ENCODE peak calls at places on chromosome 5, in ten cellular contexts. N is HFFc6, H is testis, W is OCI-LY7, Y is fibroblast of mammary gland, L is A549, Q is brain microvascular endothelial cell, I is kidney epithelial cell, U is mesothelial cell of epicardium, O is GM10248. G is an unnamed sample.

GRCh38 chr5:61232490-61232889 is 70.2 kb upstream of the SMIM15 start:
- DNase-seq in N (no peak), H (no peak), W (no peak), Y (peak; percentile 86), L (no peak), Q (no peak), I (no peak), U (no peak), O (no peak), G (peak; percentile 37)

GRCh38 chr5:177447611-177448243 is 1.1 kb downstream of the PRR7 start:
- DNase-seq in N (peak; percentile 75), H (peak; percentile 68), W (peak; percentile 43), Y (peak; percentile 80), L (peak; percentile 84), Q (no peak), I (peak; percentile 79), U (no peak), O (no peak), G (peak; percentile 81)

GRCh38 chr5:443239-444151 is 519 bp downstream of the EXOC3 start:
- DNase-seq in N (no peak), H (no peak), W (peak; percentile 52), Y (no peak), L (peak; percentile 13), Q (no peak), I (no peak), U (no peak), O (peak; percentile 57), G (no peak)

GRCh38 chr5:179271821-179272325 is 73.4 kb downstream of the ADAMTS2 start:
- DNase-seq in N (no peak), H (no peak), W (no peak), Y (no peak), L (no peak), Q (no peak), I (no peak), U (no peak), O (no peak), G (no peak)

GRCh38 chr5:20538341-20538740 is 550.3 kb upstream of the CDH18 start:
- DNase-seq in N (no peak), H (no peak), W (no peak), Y (no peak), L (no peak), Q (no peak), I (no peak), U (no peak), O (no peak), G (no peak)

GRCh38 chr5:92364986-92365550 is 982.0 kb upstream of the ARRDC3 start:
- DNase-seq in N (no peak), H (peak; percentile 44), W (no peak), Y (peak; percentile 78), L (no peak), Q (no peak), I (no peak), U (no peak), O (no peak), G (peak; percentile 78)

GRCh38 chr5:61277781-61278180 is 54.3 kb upstream of the ZSWIM6 start:
- DNase-seq in N (no peak), H (no peak), W (no peak), Y (no peak), L (no peak), Q (no peak), I (no peak), U (no peak), O (no peak), G (no peak)

GRCh38 chr5:95923918-95924559 is 37.6 kb downstream of the ELL2 start:
- DNase-seq in N (no peak), H (no peak), W (peak; percentile 3), Y (no peak), L (no peak), Q (no peak), I (no peak), U (no peak), O (peak; percentile 32), G (no peak)

GRCh38 chr5:175649967-175650366 is 7.9 kb upstream of the HRH2 start:
- DNase-seq in N (no peak), H (no peak), W (no peak), Y (no peak), L (no peak), Q (no peak), I (no peak), U (no peak), O (no peak), G (no peak)

GRCh38 chr5:76204713-76205112 is 121.5 kb downstream of the SV2C start:
- DNase-seq in N (no peak), H (no peak), W (no peak), Y (peak; percentile 1), L (no peak), Q (no peak), I (no peak), U (no peak), O (no peak), G (peak; percentile 1)

GRCh38 chr5:62785588-62785987 is 207.0 kb downstream of the LRRC70 start:
- DNase-seq in N (no peak), H (no peak), W (no peak), Y (no peak), L (no peak), Q (no peak), I (no peak), U (no peak), O (no peak), G (no peak)

GRCh38 chr5:62786099-62786498 is 207.5 kb downstream of the LRRC70 start:
- DNase-seq in N (no peak), H (no peak), W (no peak), Y (no peak), L (no peak), Q (no peak), I (no peak), U (no peak), O (no peak), G (no peak)

GRCh38 chr5:62790348-62790747 is 211.7 kb downstream of the LRRC70 start:
- DNase-seq in N (no peak), H (no peak), W (no peak), Y (peak; percentile 15), L (no peak), Q (no peak), I (no peak), U (no peak), O (no peak), G (no peak)

GRCh38 chr5:62795912-62796311 is 217.3 kb downstream of the LRRC70 start:
- DNase-seq in N (no peak), H (no peak), W (no peak), Y (no peak), L (no peak), Q (no peak), I (no peak), U (no peak), O (no peak), G (no peak)

DNA sequence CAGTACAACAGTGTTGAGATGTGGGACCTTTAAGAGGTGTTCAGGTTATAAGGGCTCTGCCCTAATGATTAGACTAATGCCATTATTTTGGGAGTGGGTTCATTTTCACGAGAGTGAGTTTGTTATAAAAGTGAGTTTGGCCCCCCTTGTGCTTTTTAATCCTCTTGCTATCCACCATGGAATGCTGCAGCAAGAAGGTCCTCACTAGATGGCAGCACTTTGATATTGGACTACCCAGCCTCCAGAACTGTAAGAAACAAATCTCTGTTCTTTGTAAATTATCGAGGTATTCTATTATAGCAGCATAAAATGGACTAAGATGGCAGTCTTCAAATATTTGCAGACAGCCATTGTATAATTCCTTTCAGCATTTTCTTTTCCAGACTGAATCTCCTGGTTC is 212.4 kb downstream of the LRRC70 start:
- DNase-seq in N (no peak), H (no peak), W (no peak), Y (peak; percentile 6), L (peak; percentile 33), Q (peak; percentile 38), I (peak; percentile 5), U (no peak), O (no peak), G (no peak)
- TF ChIP-seq CTCF in N (peak; percentile 55), H (no peak), W (peak; percentile 65), Y (peak; percentile 23), L (peak; percentile 44), Q (peak; percentile 54), I (peak; percentile 46), U (no peak), O (peak; percentile 24), G (peak; percentile 6)

GRCh38 chr5:4511996-4512656 is 628.0 kb upstream of the ADAMTS16 start:
- DNase-seq in N (no peak), H (peak; percentile 69), W (no peak), Y (peak; percentile 3), L (peak; percentile 18), Q (no peak), I (peak; percentile 1), U (peak; percentile 74), O (no peak), G (peak; percentile 4)
- TF ChIP-seq CTCF in N (no peak), H (peak; percentile 23), W (no peak), Y (peak; percentile 7), L (peak; percentile 8), Q (no peak), I (peak; percentile 66), U (peak; percentile 20), O (no peak), G (peak; percentile 37)

DNA sequence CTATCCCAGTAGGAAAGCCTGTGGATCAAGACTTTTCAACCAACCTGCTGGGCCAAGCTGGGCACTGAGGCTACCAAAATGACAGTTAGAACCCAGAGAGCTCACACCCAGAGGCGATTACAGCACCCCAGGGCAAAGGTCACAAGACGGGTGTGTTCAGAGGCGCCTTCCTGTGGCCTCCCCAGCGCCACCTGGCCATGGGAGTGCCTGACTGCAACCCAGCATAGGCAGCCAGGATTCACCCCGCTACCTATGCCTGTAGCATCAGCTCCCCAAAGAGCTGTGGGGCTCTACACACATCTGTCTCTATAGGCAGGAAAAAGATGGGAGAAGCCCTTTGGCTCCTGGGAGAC is 33.5 kb downstream of the PDGFRB start:
- DNase-seq in N (no peak), H (no peak), W (peak; percentile 24), Y (no peak), L (peak; percentile 38), Q (no peak), I (no peak), U (no peak), O (peak; percentile 84), G (no peak)
- TF ChIP-seq CTCF in N (peak; percentile 58), H (no peak), W (peak; percentile 72), Y (peak; percentile 11), L (peak; percentile 45), Q (peak; percentile 46), I (peak; percentile 31), U (no peak), O (peak; percentile 66), G (peak; percentile 19)

GRCh38 chr5:127029513-127030258 is 672 bp downstream of the MARCHF3 start:
- DNase-seq in N (peak; percentile 73), H (peak; percentile 74), W (peak; percentile 71), Y (peak; percentile 63), L (peak; percentile 75), Q (peak; percentile 59), I (no peak), U (peak; percentile 54), O (peak; percentile 32), G (peak; percentile 59)

GRCh38 chr5:127031147-127031862 is 947 bp upstream of the MARCHF3 start:
- DNase-seq in N (no peak), H (peak; percentile 25), W (peak; percentile 29), Y (no peak), L (peak; percentile 5), Q (no peak), I (no peak), U (peak; percentile 42), O (peak; percentile 45), G (no peak)

GRCh38 chr5:127027539-127027938 is 2.8 kb downstream of the MARCHF3 start:
- DNase-seq in N (no peak), H (no peak), W (no peak), Y (no peak), L (no peak), Q (no peak), I (no peak), U (no peak), O (no peak), G (no peak)

GRCh38 chr5:127030259-127031146 is at the start of gene MARCHF3:
- DNase-seq in N (peak; percentile 94), H (peak; percentile 95), W (peak; percentile 96), Y (peak; percentile 92), L (peak; percentile 92), Q (peak; percentile 92), I (peak; percentile 72), U (peak; percentile 97), O (peak; percentile 99), G (peak; percentile 95)

GRCh38 chr5:127028822-127029457 is 1.4 kb downstream of the MARCHF3 start:
- DNase-seq in N (peak; percentile 41), H (peak; percentile 28), W (peak; percentile 43), Y (peak; percentile 58), L (no peak), Q (peak; percentile 56), I (no peak), U (no peak), O (no peak), G (no peak)
- TF ChIP-seq CTCF in N (no peak), H (no peak), W (no peak), Y (no peak), L (no peak), Q (no peak), I (no peak), U (no peak), O (no peak), G (no peak)

G was measured in AG10803.